ENCODE peak calls at places on chromosomes 6 and 20, in seven cellular contexts. O is OCI-LY7, I is IMR-90, F is ascending aorta, S is fibroblast of the aortic adventitia, A is RWPE1, B is right lobe of liver. W is an unnamed sample.

GRCh38 chr6:162973141-162973872 is 245.5 kb downstream of the PACRG start:
- DNase-seq in O (no peak), I (no peak), F (no peak), S (no peak), A (no peak), B (no peak), W (no peak)

GRCh38 chr6:26175428-26176181 is 88.4 kb downstream of the HFE start:
- DNase-seq in O (peak; percentile 79), I (peak; percentile 75), F (no peak), S (peak; percentile 86), A (no peak), B (no peak), W (peak; percentile 59)

GRCh38 chr6:36155662-36156061 is 25.3 kb downstream of the MAPK13 start:
- DNase-seq in O (no peak), I (no peak), F (no peak), S (no peak), A (no peak), B (no peak), W (no peak)

GRCh38 chr6:26249959-26250805 is 114.8 kb upstream of the BTN3A2 start:
- DNase-seq in O (no peak), I (peak; percentile 73), F (no peak), S (peak; percentile 69), A (no peak), B (no peak), W (peak; percentile 65)

GRCh38 chr6:105178110-105178509 is 1.7 kb downstream of the POPDC3 start:
- DNase-seq in O (no peak), I (peak; percentile 95), F (no peak), S (peak; percentile 79), A (peak; percentile 44), B (no peak), W (no peak)

GRCh38 chr20:25494506-25495188 is 87.2 kb downstream of the GINS1 start:
- DNase-seq in O (no peak), I (no peak), F (no peak), S (no peak), A (no peak), B (no peak), W (no peak)

GRCh38 chr20:62824476-62825287 is 7.8 kb downstream of the COL9A3 start:
- DNase-seq in O (peak; percentile 54), I (no peak), F (no peak), S (peak; percentile 37), A (no peak), B (no peak), W (peak; percentile 78)

GRCh38 chr6:139474145-139475108 is 100.0 kb upstream of the CITED2 start:
- DNase-seq in O (no peak), I (peak; percentile 66), F (no peak), S (peak; percentile 52), A (no peak), B (no peak), W (peak; percentile 34)

GRCh38 chr20:20926222-20926905 is 179.8 kb downstream of the LINC00237 start:
- DNase-seq in O (no peak), I (no peak), F (no peak), S (no peak), A (no peak), B (no peak), W (no peak)

GRCh38 chr20:2755451-2756055 is 44.9 kb downstream of the CPXM1 start:
- DNase-seq in O (no peak), I (no peak), F (no peak), S (no peak), A (no peak), B (peak; percentile 43), W (no peak)

GRCh38 chr6:113920663-113921267 is 50.2 kb downstream of the HDAC2 start:
- DNase-seq in O (peak; percentile 4), I (no peak), F (no peak), S (no peak), A (no peak), B (no peak), W (no peak)

GRCh38 chr6:158518196-158519127 is 41.4 kb upstream of the TMEM181 start:
- DNase-seq in O (peak; percentile 87), I (peak; percentile 69), F (no peak), S (peak; percentile 82), A (peak; percentile 86), B (no peak), W (peak; percentile 80)

GRCh38 chr6:137155830-137156229 is 17.6 kb downstream of the IL22RA2 start:
- DNase-seq in O (peak; percentile 49), I (no peak), F (no peak), S (no peak), A (peak; percentile 79), B (no peak), W (peak; percentile 34)

GRCh38 chr20:1390552-1391403 is 2.1 kb downstream of the FKBP1A start:
- DNase-seq in O (no peak), I (no peak), F (no peak), S (no peak), A (no peak), B (no peak), W (no peak)

GRCh38 chr6:150241751-150242150 is 98.9 kb downstream of the PPP1R14C start:
- DNase-seq in O (no peak), I (no peak), F (no peak), S (no peak), A (no peak), B (no peak), W (peak; percentile 36)

GRCh38 chr6:53910834-53911233 is 116.0 kb downstream of the LRRC1 start:
- DNase-seq in O (no peak), I (no peak), F (no peak), S (no peak), A (no peak), B (no peak), W (no peak)

GRCh38 chr6:70134542-70134941 is 168.3 kb downstream of the COL9A1 start:
- DNase-seq in O (no peak), I (no peak), F (no peak), S (no peak), A (no peak), B (no peak), W (no peak)

GRCh38 chr6:21587182-21587924 is 6.2 kb upstream of the SOX4 start:
- DNase-seq in O (no peak), I (peak; percentile 58), F (no peak), S (peak; percentile 76), A (peak; percentile 31), B (peak; percentile 62), W (peak; percentile 34)
- TF ChIP-seq CTCF in O (no peak), I (peak; percentile 27), F (peak; percentile 9), S (peak; percentile 54), A (no peak), B (no peak), W (no peak)

GRCh38 chr6:112785408-112785807 is 438.3 kb downstream of the RFPL4B start:
- DNase-seq in O (no peak), I (no peak), F (no peak), S (no peak), A (no peak), B (no peak), W (no peak)

GRCh38 chr6:112780498-112781096 is 433.5 kb downstream of the RFPL4B start:
- DNase-seq in O (peak; percentile 63), I (peak; percentile 84), F (no peak), S (peak; percentile 90), A (peak; percentile 61), B (peak; percentile 61), W (peak; percentile 53)

GRCh38 chr6:112786801-112787200 is 439.7 kb downstream of the RFPL4B start:
- DNase-seq in O (no peak), I (no peak), F (no peak), S (peak; percentile 4), A (no peak), B (no peak), W (no peak)

GRCh38 chr6:112781236-112781635 is 434.1 kb downstream of the RFPL4B start:
- DNase-seq in O (no peak), I (peak; percentile 10), F (no peak), S (peak; percentile 35), A (no peak), B (no peak), W (no peak)
- TF ChIP-seq CTCF in O (no peak), I (peak; percentile 21), F (no peak), S (no peak), A (no peak), B (no peak), W (no peak)

DNA sequence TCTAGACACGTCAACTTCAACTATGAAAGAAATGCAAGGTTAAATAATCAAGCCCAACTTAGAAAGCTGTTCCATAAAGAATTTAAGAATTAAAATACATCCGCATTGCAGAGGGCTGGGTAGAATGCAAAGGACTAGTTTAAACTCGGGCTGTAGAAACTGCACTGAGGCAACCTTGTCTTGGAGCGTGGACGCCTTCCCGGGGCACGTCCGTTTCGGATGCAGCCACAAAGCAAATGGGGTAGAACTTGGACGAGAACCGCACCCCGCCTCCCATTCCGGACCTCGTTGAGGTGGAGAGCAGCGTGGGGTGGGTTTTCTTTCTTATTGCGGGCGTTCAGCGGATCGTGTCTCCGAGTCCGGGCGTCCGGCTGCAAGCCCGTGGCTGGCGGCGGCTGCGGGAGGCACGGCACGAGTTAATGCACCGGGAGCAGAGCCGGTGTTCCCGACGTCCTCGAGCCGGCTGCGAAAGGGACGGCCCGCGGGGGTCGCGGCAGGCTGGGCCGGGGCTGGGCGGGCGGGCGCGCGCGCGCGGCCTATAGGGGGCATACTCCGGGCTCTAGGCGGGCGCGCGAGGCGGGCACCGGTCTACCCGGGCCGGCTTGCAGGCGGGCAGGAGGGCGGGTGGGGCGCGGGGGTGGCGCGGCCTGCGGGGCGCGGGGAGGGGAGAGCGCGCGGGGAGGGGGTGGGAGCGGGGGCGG is 2.0 kb downstream of the JARID2 start:
- DNase-seq in O (peak; percentile 72), I (peak; percentile 62), F (no peak), S (peak; percentile 68), A (peak; percentile 63), B (peak; percentile 70), W (peak; percentile 55)
- TF ChIP-seq CTCF in O (peak; percentile 38), I (peak; percentile 9), F (no peak), S (peak; percentile 9), A (peak; percentile 47), B (peak; percentile 16), W (peak; percentile 49)

GRCh38 chr20:34997171-34997570 is 41.5 kb downstream of the MYH7B start:
- DNase-seq in O (no peak), I (peak; percentile 15), F (no peak), S (no peak), A (no peak), B (no peak), W (no peak)

GRCh38 chr20:34997774-34998173 is 42.1 kb downstream of the MYH7B start:
- DNase-seq in O (no peak), I (no peak), F (no peak), S (no peak), A (no peak), B (no peak), W (no peak)

GRCh38 chr20:34999021-34999451 is 43.4 kb downstream of the MYH7B start:
- DNase-seq in O (no peak), I (no peak), F (no peak), S (no peak), A (no peak), B (no peak), W (no peak)

GRCh38 chr20:34999782-35000181 is 44.1 kb downstream of the MYH7B start:
- DNase-seq in O (no peak), I (no peak), F (no peak), S (no peak), A (no peak), B (no peak), W (no peak)

DNA sequence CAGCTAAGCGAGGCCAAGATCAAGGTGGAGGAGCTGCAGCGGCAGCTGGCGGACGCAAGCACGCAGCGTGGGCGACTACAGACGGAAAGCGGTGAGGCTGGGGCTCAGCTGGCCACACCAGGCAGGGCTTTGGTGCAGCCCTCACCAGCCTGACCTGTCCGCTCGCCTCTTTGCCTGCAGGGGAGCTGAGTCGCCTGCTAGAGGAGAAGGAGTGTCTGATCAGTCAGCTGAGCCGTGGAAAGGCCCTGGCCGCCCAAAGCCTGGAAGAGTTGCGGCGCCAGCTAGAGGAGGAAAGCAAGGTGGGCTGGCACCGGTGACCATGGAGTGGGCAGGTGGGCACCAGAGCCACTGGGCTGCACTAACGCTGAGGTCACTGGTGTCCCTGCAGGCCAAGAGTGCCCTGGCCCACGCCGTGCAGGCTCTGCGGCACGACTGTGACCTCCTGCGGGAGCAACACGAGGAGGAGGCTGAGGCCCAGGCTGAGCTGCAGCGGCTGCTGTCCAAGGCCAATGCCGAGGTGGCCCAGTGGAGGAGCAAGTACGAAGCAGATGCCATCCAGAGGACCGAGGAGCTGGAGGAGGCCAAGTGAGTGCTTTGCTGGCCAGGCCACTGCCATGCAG is 42.8 kb downstream of the MYH7B start:
- DNase-seq in O (no peak), I (no peak), F (no peak), S (no peak), A (no peak), B (no peak), W (no peak)
- TF ChIP-seq CTCF in O (no peak), I (peak; percentile 1), F (no peak), S (no peak), A (no peak), B (no peak), W (no peak)